ENCODE peak calls at places on chromosome 19, in ten cellular contexts. J is GM12864; N is mucosa of descending colon; P is activated CD8-positive, alpha-beta T cell treated with anti-CD3 and anti-CD28 coated beads for 36 hours; D is brain microvascular endothelial cell; G is GM06990; X is colonic mucosa; I is progenitor cell of endocrine pancreas; K is osteocyte; U is mesothelial cell of epicardium. Z is an unnamed sample.
A peak's percentile ranks its signal among the peaks of the same experiment; 100 is the strongest.

GRCh38 chr19:13083627-13084026 is 19.0 kb downstream of the LYL1 start:
- DNase-seq in I (no peak), G (no peak), N (no peak), K (no peak), J (no peak), P (no peak), X (no peak), D (no peak), U (no peak), Z (no peak)

GRCh38 chr19:45729774-45730388 is 815 bp downstream of the FBXO46 start:
- DNase-seq in K (no peak), P (peak; percentile 24), G (no peak), X (no peak), J (no peak), I (no peak), N (no peak), D (no peak), U (no peak), Z (peak; percentile 68)

GRCh38 chr19:48842744-48843162 is 6.5 kb upstream of the HSD17B14 start:
- DNase-seq in J (peak; percentile 40), N (no peak), D (peak; percentile 34), K (no peak), G (no peak), P (peak; percentile 65), U (peak; percentile 60), X (peak; percentile 55), I (peak; percentile 37), Z (peak; percentile 67)

GRCh38 chr19:10764340-10764894 is 46.5 kb downstream of the DNM2 start:
- DNase-seq in X (peak; percentile 93), J (no peak), P (no peak), G (no peak), K (no peak), D (no peak), I (no peak), N (peak; percentile 90), U (no peak), Z (no peak)

GRCh38 chr19:52987221-52987620 is 24.5 kb upstream of the ZNF816 start:
- DNase-seq in I (no peak), N (no peak), P (no peak), G (no peak), D (no peak), X (no peak), U (no peak), K (no peak), J (no peak), Z (no peak)

GRCh38 chr19:36058481-36059179 is 3.9 kb downstream of the WDR62 start:
- DNase-seq in J (no peak), D (no peak), X (no peak), U (no peak), G (no peak), N (no peak), I (no peak), K (no peak), P (no peak), Z (no peak)

GRCh38 chr19:28793391-28794168 is 419.4 kb downstream of the UQCRFS1 start:
- DNase-seq in I (peak; percentile 15), K (no peak), J (no peak), N (no peak), U (no peak), G (peak; percentile 9), X (no peak), D (no peak), P (no peak), Z (no peak)

GRCh38 chr19:49064768-49065611 is at the start of gene NTF4:
- DNase-seq in J (no peak), I (peak; percentile 61), K (no peak), X (peak; percentile 20), P (no peak), U (peak; percentile 78), N (peak; percentile 49), G (no peak), D (no peak), Z (no peak)

GRCh38 chr19:8512115-8512967 is 1.6 kb downstream of the ZNF414 start:
- DNase-seq in N (peak; percentile 48), P (peak; percentile 51), J (no peak), U (no peak), X (peak; percentile 68), K (no peak), I (no peak), D (no peak), G (no peak), Z (peak; percentile 57)

GRCh38 chr19:55173186-55173716 is 6.8 kb upstream of the DNAAF3 start:
- DNase-seq in J (no peak), X (no peak), D (no peak), G (no peak), U (no peak), K (no peak), I (no peak), P (no peak), N (no peak), Z (no peak)

GRCh38 chr19:43306097-43306496 is 36.8 kb upstream of the PSG9 start:
- DNase-seq in J (no peak), K (no peak), G (no peak), N (no peak), U (no peak), X (no peak), D (no peak), P (no peak), I (no peak), Z (no peak)

GRCh38 chr19:1684573-1684912 is 32.1 kb upstream of the TCF3 start:
- DNase-seq in K (no peak), P (no peak), G (no peak), J (no peak), I (no peak), D (no peak), X (no peak), N (no peak), U (no peak), Z (no peak)

GRCh38 chr19:50333737-50334617 is 4.8 kb upstream of the KCNC3 start:
- DNase-seq in G (peak; percentile 91), I (peak; percentile 84), X (peak; percentile 82), U (peak; percentile 95), J (no peak), K (peak; percentile 94), D (no peak), P (no peak), N (peak; percentile 90), Z (peak; percentile 92)

GRCh38 chr19:45852941-45853340 is 10.0 kb downstream of the SYMPK start:
- DNase-seq in N (peak; percentile 11), K (no peak), J (no peak), G (no peak), U (no peak), I (no peak), X (no peak), D (no peak), P (no peak), Z (no peak)

DNA sequence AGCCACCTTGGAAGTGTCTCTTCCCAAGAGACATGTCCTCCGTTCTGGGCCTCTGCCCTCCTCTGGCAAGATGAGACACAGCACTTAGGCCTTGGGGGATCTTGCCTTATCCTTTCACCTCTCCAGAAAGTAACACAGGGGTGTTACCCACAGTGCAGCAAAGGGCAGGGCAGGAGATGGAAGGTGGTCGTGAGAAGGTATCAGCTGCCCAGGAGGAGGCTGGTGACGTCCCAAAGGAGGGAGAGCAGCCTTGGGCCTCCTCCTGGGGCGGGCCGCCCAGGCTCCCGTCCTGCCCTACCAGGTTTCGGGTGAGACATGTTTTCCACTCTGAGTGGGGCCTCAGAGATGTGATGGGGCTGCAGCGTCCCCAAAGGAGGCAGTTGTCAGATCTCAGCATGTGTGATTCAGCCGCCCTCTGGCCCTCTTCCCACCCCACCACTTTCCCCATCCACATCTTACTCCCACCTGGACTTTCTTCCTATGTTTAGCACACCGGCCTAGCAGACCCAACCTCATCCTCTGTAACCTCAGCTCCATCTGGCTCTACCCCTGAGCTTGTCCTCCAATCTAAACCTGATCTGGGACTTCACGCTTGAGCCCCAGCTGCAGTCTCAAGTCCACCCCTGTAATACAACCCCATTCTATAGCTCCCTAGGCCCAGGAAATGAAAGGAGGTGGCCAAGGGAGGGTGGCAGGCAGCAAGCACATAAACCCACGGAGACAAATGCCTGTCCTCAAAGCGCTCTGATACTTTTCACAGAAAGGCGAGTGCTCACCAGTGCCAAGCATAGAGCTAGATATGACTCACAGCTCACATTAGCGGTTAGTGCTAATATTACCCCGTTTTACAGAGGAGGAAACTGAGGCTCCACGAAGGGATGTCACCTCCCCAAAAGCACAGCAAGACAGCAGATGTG is 9.3 kb downstream of the POU2F2 start:
- DNase-seq in U (no peak), G (peak; percentile 64), I (no peak), N (no peak), P (peak; percentile 92), X (no peak), J (no peak), D (no peak), K (no peak), Z (peak; percentile 75)
- TF ChIP-seq CTCF in U (no peak), G (peak; percentile 26), I (no peak), N (no peak), P (no peak), X (no peak), J (peak; percentile 34), D (peak; percentile 32), K (no peak), Z (no peak)

GRCh38 chr19:47067215-47067847 is 18.9 kb upstream of the TMEM160 start:
- DNase-seq in D (no peak), J (no peak), G (no peak), K (no peak), U (no peak), I (no peak), N (no peak), P (no peak), X (no peak), Z (no peak)
- TF ChIP-seq CTCF in D (no peak), J (no peak), G (no peak), K (no peak), U (no peak), I (no peak), N (no peak), P (no peak), X (no peak), Z (no peak)

DNA sequence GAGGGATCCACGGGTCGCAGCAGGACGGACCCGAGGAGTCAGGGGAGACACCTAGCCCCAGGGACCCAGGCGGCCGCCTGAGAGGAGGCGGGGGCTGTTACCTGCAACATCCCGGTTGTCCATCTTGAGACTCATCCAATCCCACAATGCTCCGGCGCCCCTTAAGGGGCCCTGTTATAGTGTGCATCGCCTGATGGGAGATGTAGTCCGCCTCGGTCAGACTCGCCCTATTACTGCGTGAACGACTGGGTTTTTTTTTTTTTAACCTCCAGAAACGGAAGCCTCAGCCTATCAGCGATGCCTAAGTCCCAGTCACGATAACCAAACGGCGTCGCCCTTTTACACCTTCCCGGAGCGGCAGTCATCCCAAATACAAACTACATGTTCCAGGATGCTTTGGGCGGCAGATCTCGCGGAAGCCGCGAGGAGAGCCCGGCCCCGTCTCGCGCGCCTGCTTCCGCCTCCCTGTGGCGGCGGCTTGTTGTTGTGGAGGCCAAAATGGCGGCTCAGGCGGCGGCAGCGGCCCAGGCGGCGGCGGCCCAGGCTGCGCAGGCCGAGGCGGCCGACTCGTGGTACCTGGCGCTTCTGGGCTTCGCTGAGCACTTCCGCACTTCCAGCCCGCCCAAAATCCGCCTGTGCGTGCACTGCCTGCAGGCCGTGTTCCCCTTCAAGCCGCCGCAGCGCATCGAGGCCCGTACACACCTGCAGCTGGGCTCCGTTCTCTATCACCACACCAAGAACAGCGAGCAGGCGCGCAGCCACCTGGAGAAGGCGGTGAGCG is at the start of the genes MAU2 and SUGP1:
- DNase-seq in G (peak; percentile 94), N (peak; percentile 93), U (peak; percentile 91), D (peak; percentile 84), X (peak; percentile 90), J (peak; percentile 86), K (peak; percentile 96), P (peak; percentile 95), I (peak; percentile 80), Z (peak; percentile 98)
- TF ChIP-seq CTCF in G (no peak), N (no peak), U (no peak), D (peak; percentile 40), X (no peak), J (no peak), K (peak; percentile 37), P (no peak), I (peak; percentile 32), Z (peak; percentile 10)

GRCh38 chr19:39413903-39414608 is 1.6 kb downstream of the PLEKHG2 start:
- DNase-seq in U (no peak), X (peak; percentile 43), P (no peak), I (no peak), J (no peak), N (no peak), G (no peak), D (no peak), K (no peak), Z (no peak)
- TF ChIP-seq CTCF in U (no peak), X (no peak), P (no peak), I (peak; percentile 9), J (peak; percentile 37), N (no peak), G (peak; percentile 36), D (peak; percentile 50), K (no peak), Z (peak; percentile 15)